ENCODE peak calls at places on chromosomes 11 and 22, in nine cellular contexts. Y, I, Z, B, P, E, Q, L and V are unnamed samples.

GRCh38 chr11:119721129-119722120 is 7.6 kb downstream of the NECTIN1 start:
- DNase-seq in Y (no peak), I (no peak), Z (no peak), B (no peak), P (no peak), E (peak; percentile 21), Q (no peak), L (no peak), V (peak; percentile 75)

GRCh38 chr22:41862160-41862529 is 29.2 kb downstream of the SREBF2 start:
- DNase-seq in Y (peak; percentile 35), I (no peak), Z (no peak), B (peak; percentile 50), P (no peak), E (peak; percentile 40), Q (no peak), L (no peak), V (no peak)

GRCh38 chr22:28014141-28015055 is 95.3 kb upstream of the PITPNB start:
- DNase-seq in Y (no peak), I (peak; percentile 59), Z (no peak), B (no peak), P (no peak), E (no peak), Q (no peak), L (peak; percentile 54), V (no peak)

GRCh38 chr11:28743101-28743550 is 634.9 kb downstream of the METTL15 start:
- DNase-seq in Y (no peak), I (no peak), Z (peak; percentile 83), B (no peak), P (no peak), E (peak; percentile 72), Q (no peak), L (no peak), V (no peak)

GRCh38 chr11:112042161-112042960 is 17.2 kb downstream of the DLAT start:
- DNase-seq in Y (no peak), I (no peak), Z (no peak), B (no peak), P (no peak), E (peak; percentile 22), Q (no peak), L (no peak), V (no peak)

GRCh38 chr11:92424281-92424680 is 199.7 kb downstream of the FAT3 start:
- DNase-seq in Y (no peak), I (no peak), Z (no peak), B (no peak), P (no peak), E (peak; percentile 24), Q (no peak), L (no peak), V (no peak)

GRCh38 chr11:77136074-77136473 is 8.0 kb downstream of the MYO7A start:
- DNase-seq in Y (no peak), I (no peak), Z (no peak), B (no peak), P (no peak), E (peak; percentile 34), Q (no peak), L (no peak), V (no peak)

GRCh38 chr11:96113100-96113710 is 189.3 kb upstream of the MTMR2 start:
- DNase-seq in Y (no peak), I (no peak), Z (no peak), B (no peak), P (no peak), E (peak; percentile 75), Q (no peak), L (no peak), V (no peak)